ENCODE peak calls at places on chromosomes 12 and 14, in five cellular contexts. One of them, this sample, is unnamed. For H3K36me3 and H3K4me1, the result is how much of the 10 kb centered on the place peaks cover.

GRCh38 chr14:51004352-51004800 is 60.1 kb upstream of the PYGL start:
- DNase-seq in spleen: no peak
- DNase-seq in stomach: no peak
- DNase-seq in lower lobe of right lung: peak
- DNase-seq in thoracic aorta: no peak
- DNase-seq in this sample: no peak

GRCh38 chr12:4562034-4562657 is at the start of gene DYRK4:
- DNase-seq in lower lobe of right lung: peak
- DNase-seq in stomach: peak
- DNase-seq in spleen: peak
- DNase-seq in thoracic aorta: peak
- DNase-seq in this sample: no peak

GRCh38 chr14:73524493-73524892 is 12.4 kb upstream of the ACOT1 start:
- DNase-seq in lower lobe of right lung: peak
- DNase-seq in spleen: no peak
- DNase-seq in stomach: peak
- DNase-seq in thoracic aorta: no peak
- DNase-seq in this sample: no peak

GRCh38 chr12:22518998-22519397 is 25.3 kb downstream of the C2CD5 start:
- DNase-seq in spleen: no peak
- DNase-seq in lower lobe of right lung: no peak
- DNase-seq in stomach: no peak
- DNase-seq in thoracic aorta: no peak
- DNase-seq in this sample: no peak

GRCh38 chr12:126159139-126159538 is 1093.9 kb downstream of the AACS start:
- DNase-seq in lower lobe of right lung: no peak
- DNase-seq in thoracic aorta: no peak
- DNase-seq in stomach: no peak
- DNase-seq in spleen: no peak
- DNase-seq in this sample: no peak

GRCh38 chr14:51561141-51561540 is 90.6 kb upstream of the FRMD6 start:
- DNase-seq in lower lobe of right lung: no peak
- DNase-seq in thoracic aorta: no peak
- DNase-seq in spleen: no peak
- DNase-seq in stomach: no peak
- DNase-seq in this sample: no peak

GRCh38 chr12:88339254-88339949 is 197.3 kb downstream of the TMTC3 start:
- DNase-seq in lower lobe of right lung: no peak
- DNase-seq in stomach: no peak
- DNase-seq in spleen: no peak
- DNase-seq in thoracic aorta: no peak
- DNase-seq in this sample: no peak

GRCh38 chr12:106170285-106170684 is 31.5 kb upstream of the NUAK1 start:
- DNase-seq in stomach: no peak
- DNase-seq in lower lobe of right lung: no peak
- DNase-seq in spleen: no peak
- DNase-seq in thoracic aorta: no peak
- DNase-seq in this sample: no peak

GRCh38 chr12:83161451-83161850 is 474.7 kb downstream of the TMTC2 start:
- DNase-seq in stomach: no peak
- DNase-seq in lower lobe of right lung: no peak
- DNase-seq in spleen: no peak
- DNase-seq in thoracic aorta: no peak
- DNase-seq in this sample: no peak

GRCh38 chr14:32230181-32230580 is 27.1 kb upstream of the RNU6-8 start:
- DNase-seq in spleen: no peak
- DNase-seq in stomach: no peak
- DNase-seq in lower lobe of right lung: no peak
- DNase-seq in thoracic aorta: no peak
- DNase-seq in this sample: no peak

GRCh38 chr12:122106891-122107660 is 28.5 kb downstream of the MLXIP start:
- DNase-seq in thoracic aorta: no peak
- DNase-seq in lower lobe of right lung: peak
- DNase-seq in spleen: no peak
- DNase-seq in stomach: peak
- DNase-seq in this sample: no peak

GRCh38 chr12:113259499-113259953 is 38.3 kb downstream of the TPCN1 start:
- DNase-seq in lower lobe of right lung: peak
- DNase-seq in spleen: no peak
- DNase-seq in thoracic aorta: no peak
- DNase-seq in stomach: peak
- DNase-seq in this sample: peak

GRCh38 chr12:15928870-15929571 is 17.9 kb downstream of the DERA start:
- DNase-seq in stomach: no peak
- DNase-seq in spleen: no peak
- DNase-seq in thoracic aorta: no peak
- DNase-seq in lower lobe of right lung: no peak
- DNase-seq in this sample: no peak

DNA sequence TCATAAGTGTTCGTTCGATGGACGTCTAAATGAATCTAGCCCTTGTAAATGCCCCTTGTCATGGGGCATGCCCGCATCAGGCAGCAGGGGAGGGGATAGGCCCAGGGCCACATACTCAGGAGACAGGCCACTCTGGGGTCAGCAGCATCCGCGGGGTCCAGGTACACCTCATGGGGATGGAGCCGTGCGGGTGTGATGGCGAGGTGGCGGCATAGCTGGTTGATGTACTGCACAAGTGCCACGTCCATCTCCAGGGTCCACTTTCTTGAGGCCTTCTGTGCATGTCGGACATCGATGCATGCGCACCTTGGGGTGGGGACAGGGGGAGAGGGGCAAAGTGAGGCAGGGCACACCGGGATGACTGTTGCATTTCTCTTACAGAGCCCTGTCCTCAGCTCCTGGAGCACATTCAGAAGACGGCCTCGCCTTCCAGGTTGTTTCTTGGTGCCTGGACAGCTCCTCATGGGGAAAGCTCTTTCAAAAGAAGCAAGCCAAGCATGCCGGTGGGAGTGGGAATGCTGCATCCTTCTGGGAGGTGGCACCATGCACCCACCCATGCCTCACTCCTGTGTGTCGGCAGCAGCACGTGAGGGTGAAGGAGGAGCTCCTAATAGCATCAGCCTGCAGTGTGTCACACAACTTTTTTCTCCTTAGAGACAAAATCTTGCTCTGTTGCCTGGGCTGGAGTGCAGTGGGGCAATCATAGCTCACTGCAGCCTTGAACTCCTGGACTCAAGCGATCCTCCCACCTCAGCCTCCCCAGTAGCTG is 47.4 kb downstream of the TRAFD1 start:
- DNase-seq in thoracic aorta: no peak
- DNase-seq in lower lobe of right lung: no peak
- DNase-seq in stomach: no peak
- DNase-seq in spleen: peak
- DNase-seq in this sample: peak
- H3K36me3 ChIP-seq in thoracic aorta: under half
- H3K36me3 ChIP-seq in lower lobe of right lung: half or more
- H3K36me3 ChIP-seq in stomach: half or more
- H3K36me3 ChIP-seq in spleen: half or more
- H3K36me3 ChIP-seq in this sample: half or more

GRCh38 chr12:6334940-6335450 is 6.9 kb downstream of the TNFRSF1A start:
- DNase-seq in lower lobe of right lung: no peak
- DNase-seq in stomach: peak
- DNase-seq in thoracic aorta: no peak
- DNase-seq in spleen: peak
- DNase-seq in this sample: no peak

GRCh38 chr12:6332459-6332858 is 9.4 kb downstream of the TNFRSF1A start:
- DNase-seq in lower lobe of right lung: no peak
- DNase-seq in spleen: no peak
- DNase-seq in stomach: no peak
- DNase-seq in thoracic aorta: no peak
- DNase-seq in this sample: no peak

GRCh38 chr12:6334359-6334758 is 7.5 kb downstream of the TNFRSF1A start:
- DNase-seq in stomach: no peak
- DNase-seq in spleen: no peak
- DNase-seq in thoracic aorta: no peak
- DNase-seq in lower lobe of right lung: no peak
- DNase-seq in this sample: no peak

GRCh38 chr12:6333029-6333428 is 8.8 kb downstream of the TNFRSF1A start:
- DNase-seq in spleen: peak
- DNase-seq in thoracic aorta: no peak
- DNase-seq in lower lobe of right lung: peak
- DNase-seq in stomach: no peak
- DNase-seq in this sample: no peak

DNA sequence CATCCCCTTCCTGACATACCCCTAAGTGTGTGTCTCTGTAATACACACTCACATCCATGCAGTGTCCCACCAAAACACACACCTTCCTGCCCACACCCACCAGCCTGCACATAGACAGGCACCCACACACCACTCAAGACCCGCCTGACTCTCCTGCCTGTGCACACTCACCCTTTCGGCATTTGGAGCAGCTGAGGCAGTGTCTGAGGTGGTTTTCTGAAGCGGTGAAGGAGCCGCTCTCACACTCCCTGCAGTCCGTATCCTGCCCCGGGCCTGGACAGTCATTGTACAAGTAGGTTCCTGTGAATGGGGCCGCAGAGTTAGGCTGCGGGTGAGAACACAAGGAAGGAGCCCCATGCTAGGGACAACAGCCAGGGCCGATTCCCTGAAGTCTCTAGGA is 8.3 kb downstream of the TNFRSF1A start:
- DNase-seq in lower lobe of right lung: no peak
- DNase-seq in thoracic aorta: no peak
- DNase-seq in spleen: peak
- DNase-seq in stomach: no peak
- DNase-seq in this sample: no peak
- H3K4me1 ChIP-seq in lower lobe of right lung: half or more
- H3K4me1 ChIP-seq in thoracic aorta: under half
- H3K4me1 ChIP-seq in spleen: half or more
- H3K4me1 ChIP-seq in stomach: half or more
- H3K4me1 ChIP-seq in this sample: half or more

GRCh38 chr12:3114671-3115070 is 37.5 kb downstream of the TSPAN9 start:
- DNase-seq in stomach: no peak
- DNase-seq in lower lobe of right lung: no peak
- DNase-seq in spleen: no peak
- DNase-seq in thoracic aorta: no peak
- DNase-seq in this sample: no peak

GRCh38 chr12:3110579-3110978 is 33.4 kb downstream of the TSPAN9 start:
- DNase-seq in lower lobe of right lung: no peak
- DNase-seq in spleen: no peak
- DNase-seq in stomach: no peak
- DNase-seq in thoracic aorta: no peak
- DNase-seq in this sample: no peak

GRCh38 chr12:3115078-3115477 is 37.9 kb downstream of the TSPAN9 start:
- DNase-seq in thoracic aorta: no peak
- DNase-seq in stomach: no peak
- DNase-seq in lower lobe of right lung: no peak
- DNase-seq in spleen: no peak
- DNase-seq in this sample: no peak

GRCh38 chr12:3116106-3116898 is 39.1 kb downstream of the TSPAN9 start:
- DNase-seq in spleen: no peak
- DNase-seq in stomach: no peak
- DNase-seq in thoracic aorta: no peak
- DNase-seq in lower lobe of right lung: no peak
- DNase-seq in this sample: no peak

GRCh38 chr12:3113671-3114070 is 36.5 kb downstream of the TSPAN9 start:
- DNase-seq in spleen: no peak
- DNase-seq in thoracic aorta: no peak
- DNase-seq in lower lobe of right lung: no peak
- DNase-seq in stomach: no peak
- DNase-seq in this sample: no peak
- TF ChIP-seq CTCF in spleen: no peak
- TF ChIP-seq CTCF in thoracic aorta: no peak
- TF ChIP-seq CTCF in lower lobe of right lung: no peak
- TF ChIP-seq CTCF in stomach: no peak
- TF ChIP-seq CTCF in this sample: no peak

GRCh38 chr14:68878908-68879307 is 86.0 kb upstream of the ZFP36L1 start:
- DNase-seq in thoracic aorta: no peak
- DNase-seq in stomach: no peak
- DNase-seq in lower lobe of right lung: no peak
- DNase-seq in spleen: no peak
- DNase-seq in this sample: no peak
- H3K36me3 ChIP-seq in thoracic aorta: half or more
- H3K36me3 ChIP-seq in stomach: half or more
- H3K36me3 ChIP-seq in lower lobe of right lung: half or more
- H3K36me3 ChIP-seq in spleen: half or more
- H3K36me3 ChIP-seq in this sample: half or more

GRCh38 chr14:91866511-91867295 is 633 bp downstream of the TC2N start:
- DNase-seq in spleen: no peak
- DNase-seq in lower lobe of right lung: no peak
- DNase-seq in stomach: no peak
- DNase-seq in thoracic aorta: no peak
- DNase-seq in this sample: no peak
- H3K4me1 ChIP-seq in spleen: half or more
- H3K4me1 ChIP-seq in lower lobe of right lung: under half
- H3K4me1 ChIP-seq in stomach: under half
- H3K4me1 ChIP-seq in thoracic aorta: under half
- H3K4me1 ChIP-seq in this sample: under half

GRCh38 chr14:26199599-26200370 is 398.0 kb downstream of the NOVA1 start:
- DNase-seq in lower lobe of right lung: no peak
- DNase-seq in stomach: no peak
- DNase-seq in thoracic aorta: no peak
- DNase-seq in spleen: no peak
- DNase-seq in this sample: no peak
- TF ChIP-seq CTCF in lower lobe of right lung: no peak
- TF ChIP-seq CTCF in stomach: no peak
- TF ChIP-seq CTCF in thoracic aorta: no peak
- TF ChIP-seq CTCF in spleen: no peak
- TF ChIP-seq CTCF in this sample: no peak

GRCh38 chr14:102782974-102783373 is 5.7 kb downstream of the TRAF3 start:
- DNase-seq in lower lobe of right lung: no peak
- DNase-seq in spleen: no peak
- DNase-seq in thoracic aorta: no peak
- DNase-seq in stomach: no peak
- DNase-seq in this sample: no peak
- H3K36me3 ChIP-seq in lower lobe of right lung: under half
- H3K36me3 ChIP-seq in spleen: under half
- H3K36me3 ChIP-seq in thoracic aorta: under half
- H3K36me3 ChIP-seq in stomach: under half
- H3K36me3 ChIP-seq in this sample: under half

DNA sequence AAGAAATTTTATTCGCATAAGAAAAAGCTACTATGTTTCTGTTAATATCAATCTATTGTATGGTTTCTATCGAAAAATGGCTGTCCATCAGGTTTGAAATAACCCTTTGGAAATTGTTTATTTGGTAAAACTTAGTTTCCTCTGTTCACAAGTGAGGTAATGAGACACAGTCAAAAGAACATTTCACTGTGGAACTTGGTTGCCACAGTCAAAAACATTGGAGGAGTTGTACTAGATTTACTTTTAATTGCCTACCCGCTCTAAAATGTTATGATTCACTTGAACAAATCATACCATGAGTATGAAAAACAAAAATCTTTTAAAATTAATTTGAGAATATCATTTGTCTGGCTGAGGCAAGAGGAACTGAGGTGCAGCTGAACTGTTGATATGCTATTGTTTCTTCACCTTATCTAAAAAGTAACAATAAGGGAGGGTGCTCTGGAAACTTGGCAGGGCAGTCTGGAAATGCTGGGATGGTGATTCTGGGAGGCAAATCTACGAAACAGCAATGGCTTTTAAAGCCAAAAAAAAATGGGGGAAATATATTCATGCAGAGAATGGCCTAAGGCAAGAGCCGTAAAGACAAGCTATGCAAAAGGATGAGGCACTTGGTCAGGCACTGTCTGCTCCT is 46.4 kb downstream of the ITPR2 start:
- DNase-seq in spleen: no peak
- DNase-seq in stomach: no peak
- DNase-seq in thoracic aorta: no peak
- DNase-seq in lower lobe of right lung: no peak
- DNase-seq in this sample: no peak
- H3K4me1 ChIP-seq in spleen: under half
- H3K4me1 ChIP-seq in stomach: under half
- H3K4me1 ChIP-seq in thoracic aorta: under half
- H3K4me1 ChIP-seq in lower lobe of right lung: half or more
- H3K4me1 ChIP-seq in this sample: under half